ENCODE peak calls at places on chromosome 13, in five cellular contexts. D is fibroblast of lung, Q is NCI-H2081, M is DND-41, Z is GM10248. V is an unnamed sample.
A peak's percentile ranks its signal among the peaks of the same experiment; 100 is the strongest.

GRCh38 chr13:81442904-81443303 is 1102.0 kb upstream of the SPRY2 start:
- DNase-seq in D (no peak), Q (no peak), M (no peak), Z (no peak), V (no peak)

GRCh38 chr13:113216165-113217056 is 7.0 kb downstream of the CUL4A start:
- DNase-seq in D (peak; percentile 70), Q (peak; percentile 12), M (no peak), Z (no peak), V (peak; percentile 47)

GRCh38 chr13:44576396-44577235 is 486 bp upstream of the TSC22D1 start:
- DNase-seq in D (no peak), Q (peak; percentile 35), M (peak; percentile 42), Z (peak; percentile 37), V (no peak)

GRCh38 chr13:29803221-29803620 is 47.2 kb downstream of the UBL3 start:
- DNase-seq in D (no peak), Q (no peak), M (no peak), Z (no peak), V (no peak)

GRCh38 chr13:37475151-37475550 is 123.4 kb downstream of the POSTN start:
- DNase-seq in D (no peak), Q (no peak), M (no peak), Z (no peak), V (no peak)

GRCh38 chr13:84609716-84610115 is 727.4 kb upstream of the SLITRK1 start:
- DNase-seq in D (peak; percentile 34), Q (no peak), M (no peak), Z (no peak), V (peak; percentile 26)

GRCh38 chr13:92590503-92590908 is 636.1 kb upstream of the GPC6 start:
- DNase-seq in D (peak; percentile 20), Q (no peak), M (no peak), Z (no peak), V (no peak)

GRCh38 chr13:69092615-69093322 is 1014.9 kb upstream of the ATXN8OS start:
- DNase-seq in D (no peak), Q (no peak), M (no peak), Z (no peak), V (no peak)

GRCh38 chr13:43374621-43375020 is 351.2 kb downstream of the DNAJC15 start:
- DNase-seq in D (peak; percentile 44), Q (no peak), M (no peak), Z (no peak), V (peak; percentile 43)

GRCh38 chr13:27997904-27998522 is 9.5 kb upstream of the URAD start:
- DNase-seq in D (peak; percentile 34), Q (peak; percentile 11), M (peak; percentile 54), Z (peak; percentile 51), V (peak; percentile 9)

GRCh38 chr13:98495627-98496238 is 81.2 kb downstream of the STK24 start:
- DNase-seq in D (peak; percentile 75), Q (no peak), M (no peak), Z (no peak), V (no peak)

GRCh38 chr13:113848020-113848419 is 15.9 kb downstream of the GAS6 start:
- DNase-seq in D (no peak), Q (no peak), M (no peak), Z (no peak), V (no peak)

GRCh38 chr13:112434032-112434431 is 57.9 kb downstream of the SPACA7 start:
- DNase-seq in D (no peak), Q (no peak), M (no peak), Z (no peak), V (no peak)

GRCh38 chr13:108060111-108060510 is 155.2 kb downstream of the LIG4 start:
- DNase-seq in D (no peak), Q (no peak), M (no peak), Z (no peak), V (no peak)

GRCh38 chr13:106986033-106986484 is 418.1 kb upstream of the ARGLU1 start:
- DNase-seq in D (peak; percentile 11), Q (no peak), M (no peak), Z (no peak), V (no peak)